ENCODE peak calls at places on chromosomes 2 and 18, in six cellular contexts. H is AG10803; C is GM03348; V is cortex of kidney; K is CD8-positive, alpha-beta memory T cell; D is NCI-H446. M is an unnamed sample.

GRCh38 chr2:136305517-136306192 is 187.7 kb upstream of the CXCR4 start:
- DNase-seq in C (no peak), V (no peak), K (peak; percentile 20), D (peak; percentile 95), H (no peak), M (no peak)

GRCh38 chr18:2147866-2148265 is 423.4 kb downstream of the METTL4 start:
- DNase-seq in D (peak; percentile 41), V (no peak), C (no peak), H (peak; percentile 68), K (no peak), M (no peak)

GRCh38 chr2:88016086-88016947 is at the start of gene RNU2-63P:
- DNase-seq in K (peak; percentile 65), D (peak; percentile 81), H (peak; percentile 58), V (no peak), C (peak; percentile 69), M (peak; percentile 97)

GRCh38 chr2:240509667-240510512 is 47.9 kb downstream of the ANKMY1 start:
- DNase-seq in D (no peak), K (no peak), V (no peak), C (peak; percentile 8), H (no peak), M (no peak)

GRCh38 chr2:27085062-27085669 is 1.4 kb upstream of the KHK start:
- DNase-seq in D (no peak), K (no peak), V (no peak), H (no peak), C (no peak), M (no peak)

GRCh38 chr18:42087195-42087594 is 132.2 kb downstream of the PIK3C3 start:
- DNase-seq in C (no peak), D (peak; percentile 5), K (no peak), V (no peak), H (no peak), M (no peak)

GRCh38 chr2:125405816-125406215 is 1250.1 kb upstream of the GYPC start:
- DNase-seq in D (peak; percentile 36), H (peak; percentile 83), C (peak; percentile 73), V (no peak), K (no peak), M (peak; percentile 89)

GRCh38 chr2:233041722-233042323 is 9.4 kb downstream of the NEU2 start:
- DNase-seq in K (no peak), V (no peak), D (no peak), H (no peak), C (no peak), M (no peak)

GRCh38 chr2:130187268-130187667 is 5.2 kb downstream of the MZT2B start:
- DNase-seq in D (no peak), V (no peak), H (no peak), C (no peak), K (no peak), M (no peak)

GRCh38 chr2:233513953-233514655 is 52.5 kb downstream of the USP40 start:
- DNase-seq in D (no peak), H (no peak), K (no peak), V (no peak), C (no peak), M (no peak)

GRCh38 chr2:229539628-229540027 is 174.7 kb downstream of the DNER start:
- DNase-seq in K (no peak), D (no peak), H (no peak), C (no peak), V (no peak), M (no peak)

GRCh38 chr2:105358593-105358992 is 21.3 kb downstream of the C2orf49 start:
- DNase-seq in V (no peak), K (no peak), H (no peak), D (no peak), C (no peak), M (no peak)

GRCh38 chr18:47168913-47169312 is 7.3 kb downstream of the IER3IP1 start:
- DNase-seq in V (no peak), C (no peak), H (no peak), D (no peak), K (no peak), M (no peak)

GRCh38 chr18:33928226-33928625 is 296.5 kb downstream of the NOL4 start:
- DNase-seq in V (no peak), D (peak; percentile 8), H (no peak), K (no peak), C (no peak), M (no peak)

GRCh38 chr2:157229572-157229971 is 27.9 kb upstream of the GALNT5 start:
- DNase-seq in H (peak; percentile 93), D (peak; percentile 50), V (no peak), C (peak; percentile 55), K (no peak), M (peak; percentile 83)

M was measured in HFFc6.